ENCODE peak calls at places on chromosomes 4 and X, in eight cellular contexts. One of them, this sample, is unnamed.

GRCh38 chr4:149897784-149898183 is 82.1 kb upstream of the IQCM start:
- DNase-seq in head of caudate nucleus: no peak
- DNase-seq in fibroblast of the aortic adventitia: peak; percentile 50
- DNase-seq in posterior vena cava: no peak
- DNase-seq in activated naive CD4-positive, alpha-beta T cell treated with Interleukin-2 at 50 U/mL for 16 hours: no peak
- DNase-seq in amniotic stem cell: no peak
- DNase-seq in tibial nerve: no peak
- DNase-seq in left ventricle myocardium superior: no peak
- DNase-seq in this sample: no peak

GRCh38 chr4:165016971-165017370 is 14.8 kb upstream of the TRIM60 start:
- DNase-seq in fibroblast of the aortic adventitia: no peak
- DNase-seq in amniotic stem cell: no peak
- DNase-seq in left ventricle myocardium superior: no peak
- DNase-seq in posterior vena cava: no peak
- DNase-seq in tibial nerve: no peak
- DNase-seq in activated naive CD4-positive, alpha-beta T cell treated with Interleukin-2 at 50 U/mL for 16 hours: no peak
- DNase-seq in head of caudate nucleus: no peak
- DNase-seq in this sample: peak; percentile 9

GRCh38 chrX:85375333-85375738 is 4.1 kb downstream of the POF1B start:
- DNase-seq in activated naive CD4-positive, alpha-beta T cell treated with Interleukin-2 at 50 U/mL for 16 hours: no peak
- DNase-seq in fibroblast of the aortic adventitia: no peak
- DNase-seq in head of caudate nucleus: no peak
- DNase-seq in tibial nerve: no peak
- DNase-seq in amniotic stem cell: no peak
- DNase-seq in posterior vena cava: no peak
- DNase-seq in left ventricle myocardium superior: no peak
- DNase-seq in this sample: peak; percentile 22

GRCh38 chr4:146647615-146648383 is 9.1 kb downstream of the POU4F2 start:
- DNase-seq in head of caudate nucleus: no peak
- DNase-seq in activated naive CD4-positive, alpha-beta T cell treated with Interleukin-2 at 50 U/mL for 16 hours: no peak
- DNase-seq in amniotic stem cell: no peak
- DNase-seq in posterior vena cava: no peak
- DNase-seq in left ventricle myocardium superior: peak; percentile 24
- DNase-seq in fibroblast of the aortic adventitia: no peak
- DNase-seq in tibial nerve: no peak
- DNase-seq in this sample: no peak

GRCh38 chr4:90317785-90318184 is 190.6 kb downstream of the CCSER1 start:
- DNase-seq in posterior vena cava: no peak
- DNase-seq in activated naive CD4-positive, alpha-beta T cell treated with Interleukin-2 at 50 U/mL for 16 hours: no peak
- DNase-seq in fibroblast of the aortic adventitia: peak; percentile 93
- DNase-seq in head of caudate nucleus: no peak
- DNase-seq in amniotic stem cell: peak; percentile 66
- DNase-seq in left ventricle myocardium superior: no peak
- DNase-seq in tibial nerve: no peak
- DNase-seq in this sample: peak; percentile 76

GRCh38 chr4:70559216-70559830 is 32.7 kb upstream of the AMBN start:
- DNase-seq in left ventricle myocardium superior: no peak
- DNase-seq in tibial nerve: no peak
- DNase-seq in fibroblast of the aortic adventitia: peak; percentile 64
- DNase-seq in amniotic stem cell: peak; percentile 52
- DNase-seq in activated naive CD4-positive, alpha-beta T cell treated with Interleukin-2 at 50 U/mL for 16 hours: peak; percentile 13
- DNase-seq in posterior vena cava: no peak
- DNase-seq in head of caudate nucleus: no peak
- DNase-seq in this sample: peak; percentile 41

GRCh38 chr4:185394568-185395254 is 1.0 kb downstream of the LRP2BP start:
- DNase-seq in head of caudate nucleus: no peak
- DNase-seq in activated naive CD4-positive, alpha-beta T cell treated with Interleukin-2 at 50 U/mL for 16 hours: no peak
- DNase-seq in tibial nerve: no peak
- DNase-seq in posterior vena cava: no peak
- DNase-seq in left ventricle myocardium superior: no peak
- DNase-seq in amniotic stem cell: no peak
- DNase-seq in fibroblast of the aortic adventitia: no peak
- DNase-seq in this sample: no peak

GRCh38 chrX:64169988-64170387 is 35.5 kb downstream of the AMER1 start:
- DNase-seq in tibial nerve: no peak
- DNase-seq in left ventricle myocardium superior: no peak
- DNase-seq in posterior vena cava: no peak
- DNase-seq in fibroblast of the aortic adventitia: no peak
- DNase-seq in head of caudate nucleus: no peak
- DNase-seq in amniotic stem cell: no peak
- DNase-seq in activated naive CD4-positive, alpha-beta T cell treated with Interleukin-2 at 50 U/mL for 16 hours: no peak
- DNase-seq in this sample: no peak

GRCh38 chrX:88355252-88355651 is 391.8 kb upstream of the CPXCR1 start:
- DNase-seq in head of caudate nucleus: no peak
- DNase-seq in fibroblast of the aortic adventitia: no peak
- DNase-seq in posterior vena cava: no peak
- DNase-seq in amniotic stem cell: no peak
- DNase-seq in tibial nerve: no peak
- DNase-seq in left ventricle myocardium superior: no peak
- DNase-seq in activated naive CD4-positive, alpha-beta T cell treated with Interleukin-2 at 50 U/mL for 16 hours: no peak
- DNase-seq in this sample: no peak

GRCh38 chrX:115898382-115899001 is 272.1 kb upstream of the AGTR2 start:
- DNase-seq in tibial nerve: no peak
- DNase-seq in head of caudate nucleus: peak; percentile 74
- DNase-seq in fibroblast of the aortic adventitia: peak; percentile 72
- DNase-seq in activated naive CD4-positive, alpha-beta T cell treated with Interleukin-2 at 50 U/mL for 16 hours: no peak
- DNase-seq in left ventricle myocardium superior: no peak
- DNase-seq in amniotic stem cell: no peak
- DNase-seq in posterior vena cava: peak; percentile 85
- DNase-seq in this sample: no peak

GRCh38 chr4:74840931-74841330 is 46.6 kb upstream of the BTC start:
- DNase-seq in activated naive CD4-positive, alpha-beta T cell treated with Interleukin-2 at 50 U/mL for 16 hours: no peak
- DNase-seq in head of caudate nucleus: no peak
- DNase-seq in posterior vena cava: no peak
- DNase-seq in tibial nerve: no peak
- DNase-seq in left ventricle myocardium superior: no peak
- DNase-seq in fibroblast of the aortic adventitia: no peak
- DNase-seq in amniotic stem cell: no peak
- DNase-seq in this sample: no peak

GRCh38 chr4:165204462-165204830 is 2.9 kb upstream of the KLHL2 start:
- DNase-seq in tibial nerve: no peak
- DNase-seq in activated naive CD4-positive, alpha-beta T cell treated with Interleukin-2 at 50 U/mL for 16 hours: peak; percentile 7
- DNase-seq in head of caudate nucleus: no peak
- DNase-seq in amniotic stem cell: no peak
- DNase-seq in left ventricle myocardium superior: no peak
- DNase-seq in fibroblast of the aortic adventitia: peak; percentile 44
- DNase-seq in posterior vena cava: no peak
- DNase-seq in this sample: no peak

GRCh38 chr4:41232406-41232805 is 18.1 kb upstream of the APBB2 start:
- DNase-seq in left ventricle myocardium superior: no peak
- DNase-seq in head of caudate nucleus: no peak
- DNase-seq in posterior vena cava: no peak
- DNase-seq in amniotic stem cell: no peak
- DNase-seq in activated naive CD4-positive, alpha-beta T cell treated with Interleukin-2 at 50 U/mL for 16 hours: no peak
- DNase-seq in fibroblast of the aortic adventitia: no peak
- DNase-seq in tibial nerve: no peak
- DNase-seq in this sample: no peak

GRCh38 chr4:2795558-2796260 is 2.8 kb downstream of the SH3BP2 start:
- DNase-seq in amniotic stem cell: no peak
- DNase-seq in left ventricle myocardium superior: no peak
- DNase-seq in activated naive CD4-positive, alpha-beta T cell treated with Interleukin-2 at 50 U/mL for 16 hours: no peak
- DNase-seq in head of caudate nucleus: no peak
- DNase-seq in tibial nerve: peak; percentile 12
- DNase-seq in posterior vena cava: peak; percentile 81
- DNase-seq in fibroblast of the aortic adventitia: no peak
- DNase-seq in this sample: no peak